ENCODE peak calls at places on chromosomes 5 and 9, in nine cellular contexts. P, C, I, E, L, K, W, D and H are unnamed samples.

GRCh38 chr9:91474656-91475055 is 51.0 kb upstream of the NFIL3 start:
- DNase-seq in L (peak; percentile 47), K (no peak), E (no peak), I (no peak), W (no peak), D (no peak), P (peak; percentile 73), C (no peak), H (no peak)

GRCh38 chr9:127626752-127627493 is 14.8 kb downstream of the STXBP1 start:
- DNase-seq in L (no peak), E (no peak), I (no peak), K (no peak), W (no peak), D (no peak), C (no peak), P (no peak), H (no peak)

GRCh38 chr5:84783003-84783402 is 398.3 kb upstream of the EDIL3 start:
- DNase-seq in K (no peak), W (no peak), C (no peak), L (no peak), P (no peak), D (no peak), E (no peak), I (no peak), H (no peak)

GRCh38 chr9:109619310-109619709 is 121.2 kb upstream of the PTPN3 start:
- DNase-seq in C (no peak), K (no peak), L (no peak), E (no peak), W (no peak), P (no peak), D (no peak), I (no peak), H (no peak)

GRCh38 chr5:91301459-91301858 is 81.7 kb downstream of the ARRDC3 start:
- DNase-seq in K (no peak), L (peak; percentile 67), I (no peak), W (no peak), D (no peak), E (no peak), C (no peak), P (peak; percentile 53), H (no peak)

GRCh38 chr5:169946743-169947142 is 33.6 kb downstream of the INSYN2B start:
- DNase-seq in W (no peak), C (no peak), P (peak; percentile 43), I (no peak), L (no peak), K (no peak), E (no peak), D (no peak), H (no peak)

GRCh38 chr5:147168578-147169327 is 66.1 kb upstream of the STK32A start:
- DNase-seq in I (no peak), E (no peak), P (peak; percentile 49), K (no peak), D (no peak), W (no peak), C (no peak), L (peak; percentile 52), H (no peak)

GRCh38 chr5:139481580-139482049 is 943 bp downstream of the STING1 start:
- DNase-seq in C (no peak), P (peak; percentile 34), W (no peak), K (no peak), D (no peak), L (peak; percentile 58), E (no peak), I (no peak), H (no peak)

GRCh38 chr5:112420111-112420864 is 1.2 kb upstream of the EPB41L4A start:
- DNase-seq in I (peak; percentile 74), D (peak; percentile 76), C (peak; percentile 87), E (peak; percentile 82), L (peak; percentile 34), W (peak; percentile 12), K (peak; percentile 73), P (peak; percentile 5), H (no peak)

GRCh38 chr9:136665111-136665703 is 2.5 kb downstream of the EGFL7 start:
- DNase-seq in I (peak; percentile 73), W (no peak), E (no peak), C (no peak), D (peak; percentile 51), K (peak; percentile 98), L (no peak), P (no peak), H (no peak)

GRCh38 chr9:89538874-89539273 is 41.0 kb upstream of the SEMA4D start:
- DNase-seq in P (no peak), W (no peak), K (no peak), E (no peak), C (peak; percentile 48), D (no peak), I (no peak), L (no peak), H (no peak)

GRCh38 chr5:3980146-3980545 is 384.5 kb downstream of the IRX1 start:
- DNase-seq in E (no peak), C (no peak), L (no peak), K (no peak), P (no peak), I (no peak), D (no peak), W (no peak), H (no peak)

GRCh38 chr5:176732736-176733585 is 77.4 kb upstream of the UNC5A start:
- DNase-seq in L (no peak), D (no peak), W (no peak), E (no peak), P (no peak), I (no peak), C (no peak), K (no peak), H (no peak)

GRCh38 chr9:113577525-113578261 is 114.2 kb downstream of the RGS3 start:
- DNase-seq in W (no peak), I (no peak), E (no peak), P (peak; percentile 81), L (peak; percentile 61), C (no peak), D (no peak), K (no peak), H (no peak)

GRCh38 chr5:61254969-61255555 is 77.0 kb upstream of the ZSWIM6 start:
- DNase-seq in P (no peak), W (no peak), D (no peak), I (no peak), K (no peak), L (no peak), C (no peak), E (peak; percentile 45), H (no peak)

GRCh38 chr9:73684601-73685000 is 532.9 kb downstream of the ANXA1 start:
- DNase-seq in L (peak; percentile 29), D (no peak), K (no peak), W (no peak), C (no peak), E (no peak), I (no peak), P (no peak), H (no peak)

GRCh38 chr9:110048976-110049698 is 158.8 kb downstream of the C9orf152 start:
- DNase-seq in C (no peak), L (peak; percentile 58), E (no peak), K (no peak), W (no peak), D (peak; percentile 31), I (peak; percentile 44), P (no peak), H (no peak)

GRCh38 chr5:59768204-59769040 is 125.1 kb downstream of the PDE4D start:
- DNase-seq in W (no peak), P (peak; percentile 33), D (peak; percentile 69), I (peak; percentile 66), L (peak; percentile 47), K (no peak), C (peak; percentile 78), E (peak; percentile 55), H (no peak)

GRCh38 chr9:38022995-38023394 is 46.0 kb downstream of the SHB start:
- DNase-seq in K (no peak), I (no peak), D (no peak), W (no peak), C (peak; percentile 82), P (no peak), E (peak; percentile 73), L (no peak), H (no peak)

GRCh38 chr5:177049285-177049684 is 26.8 kb downstream of the ZNF346 start:
- DNase-seq in I (no peak), P (no peak), L (no peak), K (no peak), W (no peak), D (no peak), E (no peak), C (no peak), H (no peak)

GRCh38 chr5:140806834-140807775 is at the start of gene PCDHA4:
- DNase-seq in I (peak; percentile 3), E (peak; percentile 47), C (peak; percentile 80), K (peak; percentile 55), W (no peak), P (no peak), D (no peak), L (peak; percentile 16), H (no peak)

GRCh38 chr9:99150456-99151171 is 45.7 kb downstream of the TGFBR1 start:
- DNase-seq in C (no peak), I (no peak), E (no peak), K (no peak), P (no peak), D (no peak), W (peak; percentile 12), L (no peak), H (no peak)

GRCh38 chr5:180673371-180674252 is 24.2 kb upstream of the FLT4 start:
- DNase-seq in D (no peak), K (no peak), E (no peak), W (no peak), I (no peak), C (no peak), P (no peak), L (no peak), H (no peak)

GRCh38 chr5:155260798-155261197 is 247.2 kb downstream of the KIF4B start:
- DNase-seq in L (no peak), K (peak; percentile 16), C (peak; percentile 4), P (no peak), I (peak; percentile 18), W (no peak), E (no peak), D (no peak), H (no peak)

GRCh38 chr5:51625224-51625968 is 242.1 kb downstream of the ISL1 start:
- DNase-seq in K (no peak), W (no peak), L (no peak), E (no peak), I (no peak), C (no peak), P (no peak), D (no peak), H (no peak)

GRCh38 chr9:3879731-3880493 is 354.1 kb upstream of the RFX3 start:
- DNase-seq in D (no peak), P (no peak), W (no peak), I (no peak), E (no peak), K (no peak), C (peak; percentile 64), L (no peak), H (no peak)

GRCh38 chr5:9707766-9708462 is 77.8 kb upstream of the TAS2R1 start:
- DNase-seq in L (no peak), E (no peak), P (no peak), W (no peak), D (no peak), I (no peak), C (no peak), K (no peak), H (no peak)

GRCh38 chr5:177430146-177430951 is 3.9 kb downstream of the GRK6 start:
- DNase-seq in W (no peak), E (no peak), L (no peak), I (no peak), C (no peak), P (no peak), K (no peak), D (no peak), H (no peak)

GRCh38 chr5:57216714-57217113 is 42.9 kb downstream of the GPBP1 start:
- DNase-seq in E (no peak), L (peak; percentile 75), D (no peak), C (no peak), W (no peak), I (no peak), P (peak; percentile 82), K (no peak), H (no peak)